ENCODE peak calls at places on chromosome 18, in five cellular contexts. W is bronchial epithelial cell, Z is astrocyte of the spinal cord, O is heart right ventricle, F is RWPE2. D is an unnamed sample.

GRCh38 chr18:24488824-24489493 is 28.5 kb downstream of the HRH4 start:
- DNase-seq in W (peak; percentile 34), Z (peak; percentile 51), O (no peak), F (no peak), D (peak; percentile 40)

GRCh38 chr18:48441405-48441881 is 32.3 kb upstream of the ZBTB7C start:
- DNase-seq in W (no peak), Z (peak; percentile 7), O (peak; percentile 54), F (no peak), D (peak; percentile 16)

GRCh38 chr18:56508637-56509036 is 129.8 kb downstream of the TXNL1 start:
- DNase-seq in W (no peak), Z (no peak), O (no peak), F (no peak), D (no peak)

GRCh38 chr18:9617006-9617542 is 2.7 kb upstream of the PPP4R1 start:
- DNase-seq in W (no peak), Z (peak; percentile 39), O (no peak), F (no peak), D (no peak)

GRCh38 chr18:34493099-34493544 is 217.0 kb upstream of the DTNA start:
- DNase-seq in W (peak; percentile 85), Z (peak; percentile 80), O (peak; percentile 74), F (peak; percentile 41), D (peak; percentile 71)

GRCh38 chr18:62425465-62426190 is 97.2 kb upstream of the ZCCHC2 start:
- DNase-seq in W (peak; percentile 96), Z (peak; percentile 95), O (no peak), F (no peak), D (peak; percentile 98)

GRCh38 chr18:902179-902718 is 2.4 kb upstream of the ADCYAP1 start:
- DNase-seq in W (no peak), Z (no peak), O (no peak), F (no peak), D (peak; percentile 20)

GRCh38 chr18:63775166-63775730 is at the start of gene SERPINB7:
- DNase-seq in W (peak; percentile 98), Z (peak; percentile 80), O (no peak), F (peak; percentile 69), D (peak; percentile 93)

GRCh38 chr18:63763831-63764600 is 11.2 kb upstream of the SERPINB7 start:
- DNase-seq in W (peak; percentile 53), Z (no peak), O (no peak), F (no peak), D (peak; percentile 66)

GRCh38 chr18:2979027-2979570 is 33.8 kb downstream of the LPIN2 start:
- DNase-seq in W (peak; percentile 6), Z (peak; percentile 70), O (no peak), F (no peak), D (peak; percentile 90)

GRCh38 chr18:2980607-2980923 is 32.4 kb downstream of the LPIN2 start:
- DNase-seq in W (no peak), Z (no peak), O (no peak), F (no peak), D (no peak)

GRCh38 chr18:2978626-2979025 is 34.3 kb downstream of the LPIN2 start:
- DNase-seq in W (peak; percentile 16), Z (peak; percentile 94), O (no peak), F (no peak), D (peak; percentile 97)

GRCh38 chr18:2981212-2981728 is 31.7 kb downstream of the LPIN2 start:
- DNase-seq in W (peak; percentile 77), Z (peak; percentile 90), O (no peak), F (no peak), D (peak; percentile 97)

GRCh38 chr18:2979871-2980606 is 32.9 kb downstream of the LPIN2 start:
- DNase-seq in W (no peak), Z (no peak), O (no peak), F (no peak), D (peak; percentile 52)
- H3K4me3 ChIP-seq in W (no peak overlapping the region), Z (no peak overlapping the region), O (no peak overlapping the region), F (no peak overlapping the region), D (no peak overlapping the region)

DNA sequence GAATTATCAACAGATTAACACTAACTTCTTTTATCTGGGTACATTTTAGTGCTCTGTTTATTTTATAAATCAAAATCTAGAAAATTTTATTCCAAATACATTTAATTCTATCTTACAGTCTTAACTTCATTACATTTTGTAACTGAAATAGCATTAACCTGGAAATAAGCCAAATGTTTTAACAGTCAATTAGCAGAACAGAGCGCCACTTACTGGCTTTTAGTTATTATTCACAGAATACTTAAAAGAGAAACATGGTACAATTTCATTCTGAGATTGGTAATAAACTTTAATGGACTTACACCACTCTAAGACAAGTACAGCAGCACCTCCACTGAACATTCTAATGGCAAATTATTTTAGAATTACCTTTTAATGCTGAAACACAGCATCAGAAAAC is 38.6 kb downstream of the SS18 start:
- DNase-seq in W (no peak), Z (no peak), O (no peak), F (no peak), D (no peak)
- TF ChIP-seq CTCF in W (no peak), Z (no peak), O (no peak), F (no peak), D (no peak)

GRCh38 chr18:50277935-50278334 is 3.4 kb downstream of the MBD1 start:
- DNase-seq in W (peak; percentile 95), Z (peak; percentile 67), O (no peak), F (no peak), D (peak; percentile 81)

GRCh38 chr18:50281972-50282520 is 723 bp upstream of the MBD1 start:
- DNase-seq in W (no peak), Z (no peak), O (no peak), F (no peak), D (no peak)

GRCh38 chr18:50280707-50281294 is 522 bp downstream of the MBD1 start:
- DNase-seq in W (no peak), Z (no peak), O (no peak), F (no peak), D (no peak)

GRCh38 chr18:50281295-50281971 is at the start of gene MBD1:
- DNase-seq in W (peak; percentile 95), Z (peak; percentile 99), O (peak; percentile 97), F (peak; percentile 95), D (peak; percentile 98)

DNA sequence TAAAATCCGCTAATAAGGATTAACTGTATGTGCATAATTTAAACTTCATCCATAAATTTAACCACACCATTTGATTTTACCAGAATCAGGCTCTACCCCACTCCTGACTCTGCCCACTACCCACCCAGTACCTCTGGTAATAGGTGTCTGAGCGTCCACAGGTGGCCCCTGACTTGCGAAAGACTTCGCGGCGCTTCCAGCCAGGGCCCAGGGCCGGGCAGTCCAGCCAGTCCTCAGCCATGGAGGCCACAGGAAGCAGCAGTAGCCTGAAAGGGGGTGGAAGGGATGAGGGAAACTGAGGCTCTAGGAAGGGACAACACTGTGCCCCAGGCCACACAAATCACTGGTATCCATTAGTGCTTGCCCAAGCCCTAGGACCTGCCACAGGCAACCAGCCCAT is 1.6 kb downstream of the MBD1 start:
- DNase-seq in W (no peak), Z (no peak), O (no peak), F (no peak), D (no peak)
- H3K4me3 ChIP-seq in W (peak overlapping the region; percentile 87), Z (no peak overlapping the region), O (no peak overlapping the region), F (peak overlapping the region; percentile 97), D (peak overlapping the region; percentile 99)

GRCh38 chr18:59765343-59765742 is 68.1 kb upstream of the CCBE1 start:
- DNase-seq in W (peak; percentile 76), Z (no peak), O (no peak), F (no peak), D (no peak)

GRCh38 chr18:59764281-59764680 is 67.1 kb upstream of the CCBE1 start:
- DNase-seq in W (no peak), Z (no peak), O (no peak), F (no peak), D (no peak)

GRCh38 chr18:59760212-59760997 is 63.2 kb upstream of the CCBE1 start:
- DNase-seq in W (no peak), Z (no peak), O (no peak), F (no peak), D (peak; percentile 61)

GRCh38 chr18:59767732-59768131 is 70.5 kb upstream of the CCBE1 start:
- DNase-seq in W (peak; percentile 68), Z (peak; percentile 16), O (no peak), F (no peak), D (peak; percentile 92)

DNA sequence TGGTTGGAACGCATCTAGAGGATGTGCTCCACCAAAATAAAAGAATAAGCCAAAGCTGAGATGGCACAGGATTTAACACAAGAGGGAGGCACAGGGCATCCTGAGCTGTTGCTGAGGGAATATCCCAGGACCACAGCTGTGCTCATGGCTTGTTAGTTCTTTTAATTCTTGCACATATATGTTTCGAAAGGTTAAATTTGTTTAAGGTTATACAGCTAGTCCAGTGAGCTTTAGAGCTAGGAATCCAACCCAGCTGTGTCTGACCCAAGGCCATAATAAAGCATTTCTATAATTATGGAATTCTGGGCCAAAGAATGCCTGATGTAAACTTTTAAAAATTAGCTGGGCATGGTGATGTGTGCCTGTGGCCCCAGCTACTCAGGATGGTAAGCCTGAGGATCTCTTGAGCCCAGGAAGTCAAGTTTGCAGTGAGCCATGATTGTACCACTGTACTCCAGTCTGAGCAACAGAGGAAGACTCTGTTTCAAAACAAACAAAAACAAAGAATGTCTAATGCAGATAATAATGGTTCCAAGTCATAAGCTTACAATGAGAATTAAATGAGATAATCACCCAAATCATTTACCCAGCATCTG is 66.4 kb upstream of the CCBE1 start:
- DNase-seq in W (no peak), Z (no peak), O (no peak), F (no peak), D (no peak)
- TF ChIP-seq CTCF in W (no peak), Z (no peak), O (no peak), F (no peak), D (no peak)

DNA sequence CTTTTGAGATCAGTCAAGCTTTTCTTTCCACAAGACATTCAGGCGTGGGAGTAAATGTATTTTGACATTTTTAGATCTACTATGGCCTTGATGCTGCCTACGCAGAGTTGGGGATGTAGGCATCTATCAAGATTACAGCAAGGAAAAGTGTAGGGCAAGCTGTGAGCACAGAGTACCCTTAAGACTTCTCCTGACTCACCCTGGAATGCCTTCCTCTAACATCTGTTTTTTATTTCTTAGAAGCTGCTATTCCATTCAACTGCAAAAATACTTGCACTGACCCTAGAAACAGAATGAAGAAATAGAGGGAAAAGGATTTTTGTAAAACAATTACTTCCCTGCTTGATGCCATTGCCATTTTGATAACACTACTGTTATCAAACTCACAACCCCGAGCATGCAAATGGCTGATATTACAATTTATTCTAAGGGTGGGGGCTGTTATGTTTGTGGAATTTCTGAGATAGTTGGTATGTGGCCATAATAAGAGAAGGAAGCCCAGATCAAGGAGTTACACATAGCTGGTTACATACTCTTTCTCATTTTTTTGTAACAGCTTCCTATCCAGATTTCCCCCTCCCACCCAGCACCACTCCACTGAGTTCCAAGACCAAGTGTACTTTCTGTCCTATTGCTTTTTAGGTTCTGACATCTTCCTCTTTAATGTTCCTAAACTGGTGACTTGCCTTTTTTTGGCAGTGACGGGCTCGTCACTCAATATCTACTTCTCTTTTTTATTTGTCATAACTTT is 5.9 kb upstream of the ROCK1 start:
- DNase-seq in W (no peak), Z (peak; percentile 84), O (no peak), F (no peak), D (peak; percentile 95)
- H3K4me3 ChIP-seq in W (no peak overlapping the region), Z (no peak overlapping the region), O (no peak overlapping the region), F (no peak overlapping the region), D (peak overlapping the region; percentile 11)

DNA sequence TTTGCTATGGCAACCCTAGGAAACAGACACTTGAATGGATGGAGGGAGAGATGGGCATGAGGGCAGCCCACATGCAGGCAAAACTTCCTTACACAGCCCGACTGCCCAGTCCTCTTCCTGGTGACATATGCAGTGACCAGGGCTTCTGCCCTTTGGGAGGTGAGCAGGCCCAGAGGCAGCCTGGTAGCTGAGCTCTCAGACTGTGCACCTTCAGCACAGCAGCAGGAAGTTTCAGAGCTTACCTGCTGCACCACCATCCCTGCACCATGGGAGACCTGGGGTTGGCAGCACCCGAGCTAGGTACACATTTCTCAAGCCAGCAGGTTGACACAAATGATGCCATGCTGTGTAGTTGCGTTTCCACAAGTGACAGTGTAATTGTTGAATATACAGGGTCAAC is 97.6 kb upstream of the LMAN1 start:
- DNase-seq in W (no peak), Z (no peak), O (no peak), F (no peak), D (no peak)
- TF ChIP-seq CTCF in W (no peak), Z (no peak), O (no peak), F (no peak), D (no peak)

GRCh38 chr18:58257461-58257860 is 213.4 kb downstream of the NEDD4L start:
- DNase-seq in W (no peak), Z (peak; percentile 63), O (no peak), F (no peak), D (peak; percentile 15)
- H3K4me3 ChIP-seq in W (no peak overlapping the region), Z (no peak overlapping the region), O (peak overlapping the region; percentile 55), F (no peak overlapping the region), D (no peak overlapping the region)

D was measured in fibroblast of mammary gland.